ENCODE peak calls at places on chromosomes 3 and 15, in six cellular contexts. P is GM23338, X is GM06990, R is colonic mucosa, J is mammary epithelial cell, D is IMR-90. B is an unnamed sample.
A peak's percentile ranks its signal among the peaks of the same experiment; 100 is the strongest.

GRCh38 chr3:119301001-119301400 is 6.8 kb downstream of the ARHGAP31 start:
- DNase-seq in P (no peak), X (no peak), R (no peak), J (no peak), D (no peak), B (no peak)

GRCh38 chr3:99943931-99944761 is 126.5 kb downstream of the CMSS1 start:
- DNase-seq in P (no peak), X (no peak), R (no peak), J (no peak), D (peak; percentile 47), B (peak; percentile 50)

GRCh38 chr15:67878647-67879293 is 38.9 kb upstream of the RNU6-1 start:
- DNase-seq in P (no peak), X (no peak), R (no peak), J (no peak), D (no peak), B (no peak)

GRCh38 chr15:76159282-76159681 is 99.5 kb downstream of the TMEM266 start:
- DNase-seq in P (no peak), X (no peak), R (no peak), J (no peak), D (no peak), B (no peak)

GRCh38 chr15:63260786-63261185 is 16.6 kb upstream of the APH1B start:
- DNase-seq in P (no peak), X (no peak), R (no peak), J (no peak), D (no peak), B (no peak)

GRCh38 chr3:15256861-15257341 is 50.9 kb downstream of the CAPN7 start:
- DNase-seq in P (no peak), X (no peak), R (no peak), J (no peak), D (no peak), B (no peak)

GRCh38 chr15:31239409-31239808 is 87.2 kb upstream of the KLF13 start:
- DNase-seq in P (no peak), X (no peak), R (no peak), J (no peak), D (no peak), B (no peak)

GRCh38 chr15:88498991-88499390 is 31.5 kb downstream of the MRPS11 start:
- DNase-seq in P (no peak), X (no peak), R (no peak), J (no peak), D (no peak), B (no peak)

GRCh38 chr15:46723308-46723707 is 994.0 kb upstream of the SEMA6D start:
- DNase-seq in P (no peak), X (no peak), R (no peak), J (no peak), D (no peak), B (no peak)

GRCh38 chr15:29686079-29686425 is 136.2 kb downstream of the TJP1 start:
- DNase-seq in P (no peak), X (no peak), R (no peak), J (no peak), D (no peak), B (no peak)

GRCh38 chr15:26864664-26865191 is 2.1 kb upstream of the GABRA5 start:
- DNase-seq in P (peak; percentile 90), X (no peak), R (no peak), J (peak; percentile 5), D (peak; percentile 36), B (no peak)

GRCh38 chr3:185423178-185423577 is 60.2 kb downstream of the MAP3K13 start:
- DNase-seq in P (no peak), X (no peak), R (peak; percentile 62), J (peak; percentile 16), D (peak; percentile 35), B (peak; percentile 75)

GRCh38 chr3:118304557-118304956 is 730.1 kb downstream of the IGSF11 start:
- DNase-seq in P (no peak), X (no peak), R (no peak), J (no peak), D (no peak), B (no peak)

GRCh38 chr3:18071833-18072232 is 329.4 kb upstream of the TBC1D5 start:
- DNase-seq in P (no peak), X (no peak), R (no peak), J (peak; percentile 9), D (no peak), B (no peak)

GRCh38 chr3:179410317-179410716 is 41.0 kb downstream of the GNB4 start:
- DNase-seq in P (peak; percentile 14), X (no peak), R (no peak), J (no peak), D (peak; percentile 37), B (no peak)

GRCh38 chr3:18723426-18723825 is 298.3 kb upstream of the SATB1 start:
- DNase-seq in P (no peak), X (no peak), R (no peak), J (no peak), D (no peak), B (no peak)

GRCh38 chr15:31970007-31970406 is 60.3 kb upstream of the CHRNA7 start:
- DNase-seq in P (no peak), X (no peak), R (peak; percentile 41), J (no peak), D (no peak), B (no peak)

GRCh38 chr15:65791335-65792129 is 561 bp downstream of the DENND4A start:
- DNase-seq in P (peak; percentile 79), X (no peak), R (peak; percentile 65), J (no peak), D (no peak), B (no peak)

GRCh38 chr3:73605861-73606260 is 18.9 kb downstream of the PDZRN3 start:
- DNase-seq in P (no peak), X (no peak), R (no peak), J (no peak), D (no peak), B (no peak)

GRCh38 chr3:73605388-73605787 is 19.4 kb downstream of the PDZRN3 start:
- DNase-seq in P (no peak), X (no peak), R (no peak), J (peak; percentile 32), D (peak; percentile 91), B (no peak)

GRCh38 chr3:73603771-73604171 is 21.0 kb downstream of the PDZRN3 start:
- DNase-seq in P (no peak), X (no peak), R (no peak), J (no peak), D (peak; percentile 85), B (no peak)

GRCh38 chr3:73602171-73602570 is 22.6 kb downstream of the PDZRN3 start:
- DNase-seq in P (no peak), X (no peak), R (no peak), J (peak; percentile 41), D (peak; percentile 94), B (peak; percentile 84)

DNA sequence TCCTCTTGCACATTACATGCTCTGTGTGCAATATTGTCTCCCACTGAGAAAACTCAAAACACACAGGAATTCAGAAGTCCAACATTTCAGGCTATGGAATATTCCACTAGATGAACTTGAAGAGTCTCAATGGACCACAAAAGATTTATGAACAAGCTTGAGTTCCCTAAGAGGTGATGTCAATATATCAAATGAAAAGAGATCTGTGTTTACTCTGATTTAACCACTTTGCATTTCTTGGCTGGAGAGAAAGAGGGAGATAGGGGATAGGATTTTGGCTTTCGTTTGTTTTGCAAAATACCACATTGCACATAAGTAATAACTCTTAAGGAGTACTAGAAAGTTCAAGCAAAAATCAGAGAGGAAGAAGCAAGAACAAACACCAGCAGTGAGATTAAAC is 20.2 kb downstream of the PDZRN3 start:
- DNase-seq in P (no peak), X (no peak), R (no peak), J (no peak), D (peak; percentile 59), B (no peak)
- H3K36me3 ChIP-seq in P (no peaks in the 10 kb centered on the region), X (no peaks in the 10 kb centered on the region), R (no peaks in the 10 kb centered on the region), J (no peaks in the 10 kb centered on the region), D (peaks cover 20% of the 10 kb centered on the region), B (peaks cover 13% of the 10 kb centered on the region)

GRCh38 chr3:147368561-147369151 is 37.7 kb downstream of the ZIC4 start:
- DNase-seq in P (no peak), X (no peak), R (no peak), J (no peak), D (no peak), B (no peak)

GRCh38 chr3:147364771-147365170 is 41.6 kb downstream of the ZIC4 start:
- DNase-seq in P (no peak), X (no peak), R (no peak), J (no peak), D (no peak), B (no peak)

GRCh38 chr3:147367676-147368075 is 38.7 kb downstream of the ZIC4 start:
- DNase-seq in P (no peak), X (no peak), R (no peak), J (no peak), D (no peak), B (no peak)

GRCh38 chr3:147368151-147368550 is 38.2 kb downstream of the ZIC4 start:
- DNase-seq in P (no peak), X (no peak), R (no peak), J (no peak), D (no peak), B (no peak)

DNA sequence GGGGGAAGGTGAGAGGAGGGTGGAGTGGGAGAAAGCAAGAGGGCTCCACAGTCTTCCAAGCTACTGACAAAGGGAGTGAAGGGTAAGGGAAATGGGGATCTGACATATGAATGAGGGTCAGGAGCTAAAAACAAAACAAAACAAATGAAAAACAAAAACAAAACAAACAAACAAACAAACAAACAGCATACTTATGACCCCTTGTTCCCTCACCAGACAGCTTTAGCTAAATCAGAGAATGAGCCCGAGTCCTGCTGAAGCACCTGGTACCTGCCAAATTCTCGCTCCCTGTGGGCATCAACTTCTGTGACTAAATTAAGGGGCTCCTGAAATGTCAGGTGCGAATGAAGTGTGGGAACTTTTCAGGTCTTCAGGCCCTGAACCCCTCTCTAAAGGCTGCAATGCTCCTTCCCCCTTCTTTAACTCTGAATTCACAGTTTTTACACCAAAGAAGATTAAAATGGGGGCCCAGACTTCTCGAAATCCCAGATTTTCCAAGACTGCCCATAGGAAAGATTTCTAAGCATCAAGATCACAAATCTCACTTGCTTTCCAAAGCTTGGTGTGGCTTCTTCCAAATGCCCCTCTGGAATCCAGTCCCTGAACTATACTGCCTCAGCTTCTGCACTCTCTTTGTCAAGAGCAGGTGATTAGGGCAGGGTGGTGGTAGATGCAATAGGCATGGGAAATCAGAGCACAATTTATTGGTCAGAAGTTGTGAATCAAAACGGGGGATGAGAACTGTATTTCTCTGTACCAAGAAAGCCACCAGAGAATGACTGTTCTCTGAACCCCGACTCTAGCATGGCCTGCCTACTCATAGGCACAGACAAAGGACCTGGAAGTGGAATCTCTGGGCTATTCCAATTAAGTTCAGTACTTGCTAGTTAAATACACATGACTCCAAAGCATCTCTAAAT is 40.9 kb downstream of the ZIC4 start:
- DNase-seq in P (no peak), X (no peak), R (no peak), J (no peak), D (no peak), B (no peak)
- H3K27me3 ChIP-seq in P (peaks cover 100% of the 10 kb centered on the region), X (no peaks in the 10 kb centered on the region), R (peaks cover 38% of the 10 kb centered on the region), J (peaks cover 45% of the 10 kb centered on the region), D (peaks cover 58% of the 10 kb centered on the region), B (peaks cover 5% of the 10 kb centered on the region)

DNA sequence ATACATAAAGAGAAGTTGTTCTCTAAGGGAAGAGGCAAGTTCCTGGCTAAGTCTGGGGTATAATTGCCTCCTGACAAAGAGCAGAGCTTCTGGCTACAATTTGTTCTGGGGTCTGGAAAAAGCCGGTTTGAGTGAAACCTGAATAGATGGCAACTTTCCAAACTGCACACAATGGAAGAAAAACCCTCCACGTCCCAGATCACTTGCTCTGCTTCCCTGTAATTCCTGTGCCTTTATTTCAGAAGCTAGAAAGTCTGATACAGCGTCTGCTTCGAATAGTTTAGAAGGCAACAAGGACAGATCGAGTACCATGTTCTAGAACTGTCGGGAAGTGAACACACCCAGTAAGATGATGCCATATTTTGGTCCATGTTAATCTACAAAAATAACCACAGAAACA is 1.6 kb upstream of the WDR82 start:
- DNase-seq in P (no peak), X (no peak), R (no peak), J (peak; percentile 23), D (no peak), B (no peak)
- H3K4me3 ChIP-seq in P (no peak overlapping the region), X (no peak overlapping the region), R (no peak overlapping the region), J (no peak overlapping the region), D (no peak overlapping the region), B (peak overlapping the region; percentile 83)

GRCh38 chr3:48119495-48120193 is 68.6 kb downstream of the CDC25A start:
- DNase-seq in P (no peak), X (no peak), R (peak; percentile 27), J (no peak), D (peak; percentile 55), B (peak; percentile 67)
- H3K36me3 ChIP-seq in P (no peaks in the 10 kb centered on the region), X (no peaks in the 10 kb centered on the region), R (no peaks in the 10 kb centered on the region), J (no peaks in the 10 kb centered on the region), D (no peaks in the 10 kb centered on the region), B (no peaks in the 10 kb centered on the region)

B was measured in MG63.